ENCODE peak calls at places on chromosomes 12 and 14, in six cellular contexts. C is heart right ventricle; X is effector memory CD4-positive, alpha-beta T cell; Z is cardiac muscle cell; O is pancreas; M is mesendoderm. G is an unnamed sample.

GRCh38 chr14:22386924-22387775 is 201.9 kb downstream of the DAD1 start:
- DNase-seq in C (peak; percentile 80), X (no peak), Z (peak; percentile 88), O (peak; percentile 44), M (peak; percentile 80), G (peak; percentile 45)

GRCh38 chr14:89137514-89138163 is 279.4 kb downstream of the FOXN3 start:
- DNase-seq in C (no peak), X (no peak), Z (no peak), O (peak; percentile 25), M (no peak), G (peak; percentile 93)

GRCh38 chr12:59181378-59181777 is 261.1 kb upstream of the LRIG3 start:
- DNase-seq in C (no peak), X (no peak), Z (no peak), O (no peak), M (no peak), G (no peak)

GRCh38 chr12:75086086-75087038 is 123.3 kb downstream of the KCNC2 start:
- DNase-seq in C (no peak), X (no peak), Z (peak; percentile 6), O (no peak), M (no peak), G (no peak)

GRCh38 chr14:85131523-85131922 is 398.4 kb upstream of the FLRT2 start:
- DNase-seq in C (no peak), X (no peak), Z (no peak), O (peak; percentile 57), M (peak; percentile 68), G (no peak)

GRCh38 chr12:75661927-75662326 is 150.5 kb upstream of the KRR1 start:
- DNase-seq in C (no peak), X (no peak), Z (no peak), O (no peak), M (no peak), G (no peak)

GRCh38 chr12:131057211-131057721 is 103.6 kb downstream of the ADGRD1 start:
- DNase-seq in C (no peak), X (no peak), Z (no peak), O (no peak), M (no peak), G (no peak)

GRCh38 chr14:24426912-24427536 is 2.4 kb downstream of the CBLN3 start:
- DNase-seq in C (no peak), X (peak; percentile 9), Z (no peak), O (peak; percentile 44), M (peak; percentile 39), G (no peak)

GRCh38 chr14:90295870-90296516 is 35.7 kb downstream of the NRDE2 start:
- DNase-seq in C (no peak), X (no peak), Z (no peak), O (no peak), M (no peak), G (no peak)

GRCh38 chr12:93509506-93509905 is 42.2 kb downstream of the MRPL42 start:
- DNase-seq in C (no peak), X (no peak), Z (no peak), O (no peak), M (no peak), G (no peak)

GRCh38 chr12:119594399-119594730 is 791 bp downstream of the TMEM233 start:
- DNase-seq in C (no peak), X (no peak), Z (peak; percentile 3), O (no peak), M (peak; percentile 39), G (no peak)

GRCh38 chr12:28374556-28374955 is 184.3 kb downstream of the CCDC91 start:
- DNase-seq in C (no peak), X (no peak), Z (no peak), O (no peak), M (peak; percentile 5), G (no peak)

GRCh38 chr12:54526800-54527630 is 22.4 kb upstream of the PDE1B start:
- DNase-seq in C (peak; percentile 28), X (no peak), Z (peak; percentile 76), O (no peak), M (peak; percentile 80), G (no peak)

GRCh38 chr12:74286254-74286653 is 251.4 kb upstream of the ATXN7L3B start:
- DNase-seq in C (no peak), X (no peak), Z (peak; percentile 6), O (no peak), M (peak; percentile 93), G (no peak)

GRCh38 chr14:71103662-71104484 is 196.6 kb downstream of the PCNX1 start:
- DNase-seq in C (peak; percentile 12), X (no peak), Z (peak; percentile 72), O (no peak), M (peak; percentile 59), G (no peak)

GRCh38 chr14:51776102-51776894 is 84.1 kb upstream of the GNG2 start:
- DNase-seq in C (peak; percentile 58), X (no peak), Z (peak; percentile 72), O (no peak), M (peak; percentile 94), G (peak; percentile 38)

GRCh38 chr12:100554608-100555077 is 18.8 kb upstream of the GAS2L3 start:
- DNase-seq in C (peak; percentile 73), X (no peak), Z (peak; percentile 55), O (no peak), M (peak; percentile 94), G (no peak)

GRCh38 chr14:26204362-26204953 is 393.4 kb downstream of the NOVA1 start:
- DNase-seq in C (no peak), X (no peak), Z (peak; percentile 2), O (no peak), M (peak; percentile 63), G (no peak)

GRCh38 chr14:23364604-23365352 is at the start of gene EFS:
- DNase-seq in C (peak; percentile 47), X (no peak), Z (no peak), O (no peak), M (peak; percentile 90), G (peak; percentile 39)

GRCh38 chr14:64879635-64880381 is at the start of gene SPTB:
- DNase-seq in C (peak; percentile 71), X (peak; percentile 47), Z (peak; percentile 63), O (peak; percentile 62), M (peak; percentile 53), G (peak; percentile 56)

GRCh38 chr14:99996951-99997571 is 68.2 kb upstream of the EVL start:
- DNase-seq in C (no peak), X (no peak), Z (no peak), O (no peak), M (no peak), G (no peak)

GRCh38 chr12:68102163-68102562 is 57.4 kb downstream of the IFNG start:
- DNase-seq in C (no peak), X (no peak), Z (no peak), O (no peak), M (no peak), G (no peak)

GRCh38 chr14:64438181-64438839 is 27.0 kb upstream of the AKAP5 start:
- DNase-seq in C (no peak), X (no peak), Z (no peak), O (no peak), M (peak; percentile 28), G (no peak)

GRCh38 chr14:98808494-98809407 is 463.2 kb downstream of the BCL11B start:
- DNase-seq in C (no peak), X (no peak), Z (no peak), O (no peak), M (peak; percentile 40), G (peak; percentile 52)

GRCh38 chr12:46965137-46965536 is 114.3 kb upstream of the PCED1B start:
- DNase-seq in C (no peak), X (no peak), Z (no peak), O (no peak), M (no peak), G (no peak)

DNA sequence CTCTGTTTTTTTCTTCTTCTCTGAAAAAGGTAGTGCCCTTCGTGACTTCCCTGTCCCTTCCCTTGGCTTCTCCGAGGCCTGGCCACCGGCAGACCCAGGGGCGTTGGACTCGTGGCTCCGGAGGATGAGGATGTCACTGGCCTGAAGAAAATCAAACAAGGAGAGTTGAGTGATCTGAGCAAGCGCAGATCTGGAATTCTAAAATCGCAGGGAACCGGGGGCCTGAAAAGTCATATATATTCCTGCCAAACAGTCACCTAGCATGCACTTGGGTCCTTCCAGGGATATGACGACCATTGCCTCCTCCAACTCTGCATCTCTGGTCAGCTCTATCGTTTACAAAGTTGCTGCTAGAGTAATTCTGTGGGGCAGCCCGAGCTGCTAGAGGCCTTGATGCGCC is 5.2 kb upstream of the PNMA1 start:
- DNase-seq in C (no peak), X (no peak), Z (no peak), O (no peak), M (no peak), G (no peak)
- H3K27ac ChIP-seq in C (no peak overlapping the region), X (no peak overlapping the region), Z (no peak overlapping the region), O (no peak overlapping the region), M (no peak overlapping the region), G (peak overlapping the region; percentile 78)

GRCh38 chr14:44453433-44454171 is 53.5 kb downstream of the FSCB start:
- DNase-seq in C (no peak), X (no peak), Z (no peak), O (no peak), M (no peak), G (no peak)

GRCh38 chr14:44446965-44447364 is 60.1 kb downstream of the FSCB start:
- DNase-seq in C (no peak), X (no peak), Z (no peak), O (no peak), M (no peak), G (no peak)

GRCh38 chr14:44444454-44444853 is 62.6 kb downstream of the FSCB start:
- DNase-seq in C (no peak), X (no peak), Z (no peak), O (no peak), M (no peak), G (no peak)

GRCh38 chr14:44448816-44449411 is 58.2 kb downstream of the FSCB start:
- DNase-seq in C (no peak), X (no peak), Z (no peak), O (no peak), M (peak; percentile 23), G (no peak)

DNA sequence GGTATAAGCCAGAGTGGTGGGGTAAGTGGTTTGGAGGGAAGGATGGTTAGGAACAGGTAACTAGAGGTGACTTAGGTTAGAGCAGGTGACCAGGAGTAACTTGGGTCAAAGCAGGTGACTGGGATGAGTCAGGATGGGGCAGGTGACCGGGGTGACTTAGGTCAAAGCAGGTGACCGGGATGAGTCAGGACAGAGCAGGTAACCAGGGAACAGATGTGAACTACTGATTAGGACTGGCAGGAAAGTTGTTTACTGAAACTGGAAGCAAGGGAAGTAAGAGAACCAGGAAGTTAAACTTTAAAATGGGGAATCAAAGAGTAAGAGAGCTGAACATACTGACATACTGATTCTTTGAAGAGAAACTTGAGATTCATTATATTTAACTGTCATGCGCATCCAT is 57.4 kb downstream of the FSCB start:
- DNase-seq in C (no peak), X (no peak), Z (no peak), O (no peak), M (no peak), G (no peak)
- H3K27ac ChIP-seq in C (no peak overlapping the region), X (no peak overlapping the region), Z (no peak overlapping the region), O (no peak overlapping the region), M (no peak overlapping the region), G (no peak overlapping the region)

DNA sequence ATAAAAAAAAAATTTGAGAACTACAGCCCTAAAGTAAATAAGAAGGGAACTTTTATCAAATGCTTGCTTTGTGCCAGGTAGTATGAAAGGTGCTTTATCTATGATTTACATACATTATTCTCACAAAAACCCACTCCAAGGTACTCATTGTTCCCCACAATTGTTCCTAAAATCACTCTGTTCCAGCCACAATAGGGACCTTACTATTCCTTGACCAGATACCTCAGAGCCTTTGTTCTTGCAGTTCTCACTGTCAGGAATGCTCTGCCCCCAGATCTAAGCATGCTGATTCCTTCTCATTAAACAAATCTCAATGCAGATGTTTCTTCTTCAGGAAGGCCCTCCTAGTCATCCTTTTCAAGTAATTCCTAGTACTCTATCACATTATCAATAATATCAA is 60.2 kb downstream of the PPP1R12A start:
- DNase-seq in C (no peak), X (no peak), Z (no peak), O (no peak), M (peak; percentile 75), G (no peak)
- H3K27ac ChIP-seq in C (no peak overlapping the region), X (no peak overlapping the region), Z (no peak overlapping the region), O (no peak overlapping the region), M (no peak overlapping the region), G (no peak overlapping the region)

GRCh38 chr12:10739157-10740118 is 16.3 kb upstream of the YBX3 start:
- DNase-seq in C (no peak), X (no peak), Z (no peak), O (no peak), M (no peak), G (no peak)
- H3K27ac ChIP-seq in C (no peak overlapping the region), X (no peak overlapping the region), Z (no peak overlapping the region), O (no peak overlapping the region), M (no peak overlapping the region), G (no peak overlapping the region)

G was measured in breast epithelium.